ENCODE peak calls at places on chromosomes 2 and 18, in six cellular contexts. One of them, this sample, is unnamed.

GRCh38 chr2:232291343-232291742 is 87.2 kb upstream of the ALPP start:
- DNase-seq in H9: no peak
- DNase-seq in H1: no peak
- DNase-seq in neuronal stem cell: no peak
- DNase-seq in IMR-90: no peak
- DNase-seq in trophoblast cell: no peak
- DNase-seq in this sample: no peak

GRCh38 chr2:217396165-217396564 is 536.3 kb upstream of the TNP1 start:
- DNase-seq in H9: no peak
- DNase-seq in H1: no peak
- DNase-seq in neuronal stem cell: no peak
- DNase-seq in IMR-90: peak
- DNase-seq in trophoblast cell: no peak
- DNase-seq in this sample: peak

GRCh38 chr2:31018280-31018679 is 120.0 kb downstream of the GALNT14 start:
- DNase-seq in H9: no peak
- DNase-seq in H1: no peak
- DNase-seq in neuronal stem cell: no peak
- DNase-seq in IMR-90: no peak
- DNase-seq in trophoblast cell: no peak
- DNase-seq in this sample: no peak

GRCh38 chr18:12012697-12013096 is 31.4 kb downstream of the IMPA2 start:
- DNase-seq in H9: no peak
- DNase-seq in H1: no peak
- DNase-seq in neuronal stem cell: no peak
- DNase-seq in IMR-90: no peak
- DNase-seq in trophoblast cell: no peak
- DNase-seq in this sample: no peak

GRCh38 chr18:31857516-31858106 is 85.3 kb downstream of the TRAPPC8 start:
- DNase-seq in H9: no peak
- DNase-seq in H1: no peak
- DNase-seq in neuronal stem cell: no peak
- DNase-seq in IMR-90: no peak
- DNase-seq in trophoblast cell: no peak
- DNase-seq in this sample: no peak

GRCh38 chr2:16361261-16361990 is 304.2 kb downstream of the CYRIA start:
- DNase-seq in H9: no peak
- DNase-seq in H1: no peak
- DNase-seq in neuronal stem cell: no peak
- DNase-seq in IMR-90: no peak
- DNase-seq in trophoblast cell: no peak
- DNase-seq in this sample: no peak

GRCh38 chr2:191386938-191387536 is 141.8 kb downstream of the MYO1B start:
- DNase-seq in H9: no peak
- DNase-seq in H1: no peak
- DNase-seq in neuronal stem cell: no peak
- DNase-seq in IMR-90: peak
- DNase-seq in trophoblast cell: no peak
- DNase-seq in this sample: peak

GRCh38 chr2:40955042-40955441 is 503.2 kb upstream of the SLC8A1 start:
- DNase-seq in H9: no peak
- DNase-seq in H1: no peak
- DNase-seq in neuronal stem cell: no peak
- DNase-seq in IMR-90: no peak
- DNase-seq in trophoblast cell: no peak
- DNase-seq in this sample: no peak

GRCh38 chr2:9010866-9011265 is 7.4 kb upstream of the MBOAT2 start:
- DNase-seq in H9: no peak
- DNase-seq in H1: no peak
- DNase-seq in neuronal stem cell: no peak
- DNase-seq in IMR-90: peak
- DNase-seq in trophoblast cell: no peak
- DNase-seq in this sample: no peak

GRCh38 chr18:35619941-35620340 is 38.4 kb downstream of the GALNT1 start:
- DNase-seq in H9: no peak
- DNase-seq in H1: no peak
- DNase-seq in neuronal stem cell: no peak
- DNase-seq in IMR-90: no peak
- DNase-seq in trophoblast cell: no peak
- DNase-seq in this sample: no peak

GRCh38 chr2:213057977-213058376 is 93.4 kb downstream of the IKZF2 start:
- DNase-seq in H9: no peak
- DNase-seq in H1: no peak
- DNase-seq in neuronal stem cell: no peak
- DNase-seq in IMR-90: no peak
- DNase-seq in trophoblast cell: no peak
- DNase-seq in this sample: no peak

GRCh38 chr2:159612255-159612901 is 4.0 kb downstream of the BAZ2B start:
- DNase-seq in H9: no peak
- DNase-seq in H1: no peak
- DNase-seq in neuronal stem cell: peak
- DNase-seq in IMR-90: peak
- DNase-seq in trophoblast cell: no peak
- DNase-seq in this sample: peak

GRCh38 chr2:85341269-85342029 is 12.9 kb downstream of the RETSAT start:
- DNase-seq in H9: no peak
- DNase-seq in H1: no peak
- DNase-seq in neuronal stem cell: no peak
- DNase-seq in IMR-90: no peak
- DNase-seq in trophoblast cell: no peak
- DNase-seq in this sample: no peak

GRCh38 chr2:194539436-194539835 is 1117.6 kb upstream of the SLC39A10 start:
- DNase-seq in H9: peak
- DNase-seq in H1: peak
- DNase-seq in neuronal stem cell: no peak
- DNase-seq in IMR-90: no peak
- DNase-seq in trophoblast cell: no peak
- DNase-seq in this sample: no peak

GRCh38 chr2:60104514-60105501 is 448.6 kb downstream of the BCL11A start:
- DNase-seq in H9: no peak
- DNase-seq in H1: no peak
- DNase-seq in neuronal stem cell: no peak
- DNase-seq in IMR-90: no peak
- DNase-seq in trophoblast cell: no peak
- DNase-seq in this sample: no peak

GRCh38 chr2:95526360-95527341 is 42.1 kb upstream of the TRIM43B start:
- DNase-seq in H9: no peak
- DNase-seq in H1: no peak
- DNase-seq in neuronal stem cell: no peak
- DNase-seq in IMR-90: peak
- DNase-seq in trophoblast cell: peak
- DNase-seq in this sample: no peak

GRCh38 chr18:62327977-62328376 is 2.9 kb downstream of the TNFRSF11A start:
- DNase-seq in H9: no peak
- DNase-seq in H1: no peak
- DNase-seq in neuronal stem cell: no peak
- DNase-seq in IMR-90: no peak
- DNase-seq in trophoblast cell: no peak
- DNase-seq in this sample: no peak

GRCh38 chr18:5197032-5197434 is at the start of gene AKAIN1:
- DNase-seq in H9: peak
- DNase-seq in H1: no peak
- DNase-seq in neuronal stem cell: peak
- DNase-seq in IMR-90: peak
- DNase-seq in trophoblast cell: peak
- DNase-seq in this sample: peak

GRCh38 chr2:11435036-11435435 is 30.9 kb downstream of the E2F6 start:
- DNase-seq in H9: no peak
- DNase-seq in H1: no peak
- DNase-seq in neuronal stem cell: no peak
- DNase-seq in IMR-90: no peak
- DNase-seq in trophoblast cell: no peak
- DNase-seq in this sample: no peak

GRCh38 chr2:70918016-70918415 is 17.7 kb upstream of the ATP6V1B1 start:
- DNase-seq in H9: peak
- DNase-seq in H1: no peak
- DNase-seq in neuronal stem cell: no peak
- DNase-seq in IMR-90: no peak
- DNase-seq in trophoblast cell: no peak
- DNase-seq in this sample: no peak

GRCh38 chr18:45962461-45962860 is 4.7 kb downstream of the EPG5 start:
- DNase-seq in H9: no peak
- DNase-seq in H1: no peak
- DNase-seq in neuronal stem cell: no peak
- DNase-seq in IMR-90: peak
- DNase-seq in trophoblast cell: peak
- DNase-seq in this sample: peak

GRCh38 chr2:84701880-84702279 is 179.0 kb downstream of the TRABD2A start:
- DNase-seq in H9: no peak
- DNase-seq in H1: no peak
- DNase-seq in neuronal stem cell: no peak
- DNase-seq in IMR-90: peak
- DNase-seq in trophoblast cell: no peak
- DNase-seq in this sample: peak

GRCh38 chr18:59837586-59837985 is 62.2 kb upstream of the PMAIP1 start:
- DNase-seq in H9: peak
- DNase-seq in H1: peak
- DNase-seq in neuronal stem cell: peak
- DNase-seq in IMR-90: peak
- DNase-seq in trophoblast cell: peak
- DNase-seq in this sample: peak

GRCh38 chr2:31748041-31748440 is 167.3 kb upstream of the SRD5A2 start:
- DNase-seq in H9: no peak
- DNase-seq in H1: no peak
- DNase-seq in neuronal stem cell: no peak
- DNase-seq in IMR-90: no peak
- DNase-seq in trophoblast cell: no peak
- DNase-seq in this sample: no peak

GRCh38 chr18:22822841-22823508 is 110.2 kb upstream of the RBBP8 start:
- DNase-seq in H9: no peak
- DNase-seq in H1: no peak
- DNase-seq in neuronal stem cell: no peak
- DNase-seq in IMR-90: no peak
- DNase-seq in trophoblast cell: no peak
- DNase-seq in this sample: no peak

GRCh38 chr2:107511970-107512789 is 314.5 kb upstream of the RGPD4 start:
- DNase-seq in H9: no peak
- DNase-seq in H1: no peak
- DNase-seq in neuronal stem cell: no peak
- DNase-seq in IMR-90: no peak
- DNase-seq in trophoblast cell: no peak
- DNase-seq in this sample: no peak

GRCh38 chr2:218011641-218012040 is 8.8 kb upstream of the TNS1 start:
- DNase-seq in H9: no peak
- DNase-seq in H1: no peak
- DNase-seq in neuronal stem cell: no peak
- DNase-seq in IMR-90: no peak
- DNase-seq in trophoblast cell: no peak
- DNase-seq in this sample: no peak

GRCh38 chr18:68436485-68436884 is 278.4 kb downstream of the TMX3 start:
- DNase-seq in H9: no peak
- DNase-seq in H1: no peak
- DNase-seq in neuronal stem cell: no peak
- DNase-seq in IMR-90: peak
- DNase-seq in trophoblast cell: peak
- DNase-seq in this sample: peak

GRCh38 chr2:210991107-210991506 is 434.7 kb downstream of the CPS1 start:
- DNase-seq in H9: no peak
- DNase-seq in H1: no peak
- DNase-seq in neuronal stem cell: no peak
- DNase-seq in IMR-90: no peak
- DNase-seq in trophoblast cell: no peak
- DNase-seq in this sample: peak

DNA sequence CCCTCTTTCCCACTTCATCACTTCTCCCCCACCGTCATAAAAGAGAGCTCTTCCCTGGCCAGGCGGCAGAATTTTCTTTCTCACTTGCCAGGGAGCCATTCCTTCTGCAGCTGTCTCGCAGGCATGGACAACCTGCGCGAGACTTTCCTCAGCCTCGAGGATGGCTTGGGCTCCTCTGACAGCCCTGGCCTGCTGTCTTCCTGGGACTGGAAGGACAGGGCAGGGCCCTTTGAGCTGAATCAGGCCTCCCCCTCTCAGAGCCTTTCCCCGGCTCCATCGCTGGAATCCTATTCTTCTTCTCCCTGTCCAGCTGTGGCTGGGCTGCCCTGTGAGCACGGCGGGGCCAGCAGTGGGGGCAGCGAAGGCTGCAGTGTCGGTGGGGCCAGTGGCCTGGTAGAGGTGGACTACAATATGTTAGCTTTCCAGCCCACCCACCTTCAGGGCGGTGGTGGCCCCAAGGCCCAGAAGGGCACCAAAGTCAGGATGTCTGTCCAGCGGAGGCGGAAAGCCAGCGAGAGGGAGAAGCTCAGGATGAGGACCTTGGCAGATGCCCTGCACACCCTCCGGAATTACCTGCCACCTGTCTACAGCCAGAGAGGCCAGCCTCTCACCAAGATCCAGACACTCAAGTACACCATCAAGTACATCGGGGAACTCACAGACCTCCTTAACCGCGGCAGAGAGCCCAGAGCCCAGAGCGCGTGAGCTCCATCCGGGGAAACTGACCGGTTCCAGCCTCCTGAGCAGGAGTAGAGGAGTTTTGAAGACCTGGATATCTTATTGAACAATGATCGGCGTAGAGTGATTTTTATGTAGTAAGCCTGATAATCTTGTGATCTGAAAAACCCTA is at the start of gene MSGN1:
- DNase-seq in H9: no peak
- DNase-seq in H1: no peak
- DNase-seq in neuronal stem cell: no peak
- DNase-seq in IMR-90: no peak
- DNase-seq in trophoblast cell: no peak
- DNase-seq in this sample: no peak
- H3K18ac ChIP-seq in H9: no peak
- H3K18ac ChIP-seq in H1: peak
- H3K18ac ChIP-seq in neuronal stem cell: peak
- H3K18ac ChIP-seq in IMR-90: peak
- H3K18ac ChIP-seq in trophoblast cell: no peak
- H3K18ac ChIP-seq in this sample: peak

GRCh38 chr2:42939411-42940206 is 147.2 kb upstream of the HAAO start:
- DNase-seq in H9: no peak
- DNase-seq in H1: no peak
- DNase-seq in neuronal stem cell: no peak
- DNase-seq in IMR-90: no peak
- DNase-seq in trophoblast cell: no peak
- DNase-seq in this sample: no peak
- H3K14ac ChIP-seq in H9: no peak
- H3K14ac ChIP-seq in H1: no peak
- H3K14ac ChIP-seq in neuronal stem cell: no peak
- H3K14ac ChIP-seq in IMR-90: no peak
- H3K14ac ChIP-seq in trophoblast cell: no peak
- H3K14ac ChIP-seq in this sample: no peak

DNA sequence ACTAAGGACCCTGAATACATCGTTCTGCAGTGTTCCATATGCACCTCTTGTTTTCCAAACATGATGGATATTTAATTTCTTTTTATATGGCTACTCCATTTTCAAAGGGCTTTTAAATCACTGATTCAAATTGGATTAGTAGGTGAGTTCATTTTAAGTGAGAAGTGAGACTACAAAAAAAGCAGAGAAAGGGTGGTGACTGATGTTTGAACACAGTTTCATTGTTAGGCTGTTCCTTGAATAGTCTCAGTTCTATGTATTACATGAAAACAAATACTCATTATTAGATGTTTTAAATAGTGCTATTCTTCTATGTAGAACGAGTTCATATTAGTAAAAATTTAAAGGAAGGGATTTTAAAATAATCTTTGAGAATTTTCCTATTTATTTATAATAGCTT is 72.7 kb upstream of the STON1 start:
- DNase-seq in H9: no peak
- DNase-seq in H1: no peak
- DNase-seq in neuronal stem cell: no peak
- DNase-seq in IMR-90: no peak
- DNase-seq in trophoblast cell: no peak
- DNase-seq in this sample: no peak
- H3K18ac ChIP-seq in H9: no peak
- H3K18ac ChIP-seq in H1: no peak
- H3K18ac ChIP-seq in neuronal stem cell: no peak
- H3K18ac ChIP-seq in IMR-90: no peak
- H3K18ac ChIP-seq in trophoblast cell: no peak
- H3K18ac ChIP-seq in this sample: no peak

GRCh38 chr2:55782528-55783173 is 89.0 kb upstream of the PNPT1 start:
- DNase-seq in H9: no peak
- DNase-seq in H1: no peak
- DNase-seq in neuronal stem cell: no peak
- DNase-seq in IMR-90: no peak
- DNase-seq in trophoblast cell: no peak
- DNase-seq in this sample: no peak
- H3K14ac ChIP-seq in H9: no peak
- H3K14ac ChIP-seq in H1: peak
- H3K14ac ChIP-seq in neuronal stem cell: no peak
- H3K14ac ChIP-seq in IMR-90: peak
- H3K14ac ChIP-seq in trophoblast cell: no peak
- H3K14ac ChIP-seq in this sample: no peak

This sample was measured in mesenchymal stem cell.